ENCODE peak calls at places on chromosomes 13 and 19, in five cellular contexts. M is CD8-positive, alpha-beta memory T cell; O is left lung; B is lower lobe of right lung; L is psoas muscle. D is an unnamed sample.
A peak's percentile ranks its signal among the peaks of the same experiment; 100 is the strongest.

GRCh38 chr13:97600438-97601080 is 166.6 kb downstream of the RAP2A start:
- DNase-seq in L (no peak), B (no peak), M (no peak), O (no peak), D (no peak)

GRCh38 chr19:1304197-1304924 is 18.7 kb downstream of the EFNA2 start:
- DNase-seq in M (no peak), L (no peak), O (no peak), B (no peak), D (no peak)

GRCh38 chr13:50198508-50198907 is 183.3 kb downstream of the KCNRG start:
- DNase-seq in L (no peak), M (no peak), O (no peak), B (no peak), D (no peak)

GRCh38 chr13:114024603-114025431 is 50.9 kb upstream of the C13orf46 start:
- DNase-seq in M (no peak), O (peak; percentile 67), B (no peak), L (no peak), D (no peak)

GRCh38 chr13:82688400-82688999 is 1193.8 kb downstream of the SLITRK1 start:
- DNase-seq in O (no peak), L (no peak), B (no peak), M (no peak), D (no peak)

GRCh38 chr19:5072115-5072514 is 103.2 kb downstream of the KDM4B start:
- DNase-seq in B (no peak), M (no peak), L (peak; percentile 76), O (no peak), D (no peak)

GRCh38 chr13:51292000-51292550 is 47.4 kb upstream of the SERPINE3 start:
- DNase-seq in M (no peak), B (no peak), O (no peak), L (no peak), D (no peak)

GRCh38 chr13:19634129-19634740 is 776 bp downstream of the MPHOSPH8 start:
- DNase-seq in O (no peak), L (no peak), B (no peak), M (no peak), D (no peak)

GRCh38 chr19:51743405-51743804 is 8.3 kb downstream of the FPR1 start:
- DNase-seq in B (no peak), O (no peak), M (no peak), L (no peak), D (no peak)

GRCh38 chr19:50252111-50252886 is 48.9 kb downstream of the MYH14 start:
- DNase-seq in L (no peak), M (no peak), O (no peak), B (no peak), D (no peak)

GRCh38 chr19:55304279-55304978 is 20.6 kb downstream of the BRSK1 start:
- DNase-seq in O (no peak), B (no peak), M (no peak), L (peak; percentile 76), D (no peak)

GRCh38 chr19:50947123-50947522 is 5.7 kb downstream of the KLK5 start:
- DNase-seq in B (no peak), O (no peak), M (no peak), L (no peak), D (no peak)

GRCh38 chr13:27920677-27921420 is 1.0 kb downstream of the PDX1 start:
- DNase-seq in L (no peak), M (no peak), O (no peak), B (no peak), D (no peak)

GRCh38 chr19:56347163-56347778 is 32.6 kb upstream of the ZSCAN5A start:
- DNase-seq in O (no peak), M (no peak), L (no peak), B (no peak), D (no peak)

GRCh38 chr13:109998808-109999528 is 212.6 kb upstream of the IRS2 start:
- DNase-seq in M (no peak), O (no peak), B (no peak), L (no peak), D (no peak)

GRCh38 chr19:10690351-10690781 is 10.9 kb upstream of the QTRT1 start:
- DNase-seq in L (no peak), M (no peak), B (no peak), O (no peak), D (no peak)

GRCh38 chr13:110368408-110368807 is 61.3 kb downstream of the COL4A2 start:
- DNase-seq in O (no peak), M (no peak), L (no peak), B (no peak), D (no peak)

GRCh38 chr13:52767949-52768516 is 28.4 kb upstream of the CNMD start:
- DNase-seq in M (no peak), B (no peak), L (no peak), O (no peak), D (no peak)

GRCh38 chr13:107124129-107124718 is 556.3 kb upstream of the ARGLU1 start:
- DNase-seq in O (no peak), M (no peak), L (no peak), B (no peak), D (no peak)

GRCh38 chr19:40423938-40424337 is 1.9 kb downstream of the SERTAD1 start:
- DNase-seq in L (no peak), M (no peak), B (no peak), O (no peak), D (no peak)

GRCh38 chr19:48332351-48332661 is 7.0 kb downstream of the EMP3 start:
- DNase-seq in O (no peak), M (no peak), L (no peak), B (no peak), D (no peak)
- H3K4me3 ChIP-seq in O (peak overlapping the region; percentile 45), M (peak overlapping the region; percentile 68), L (peak overlapping the region; percentile 64), B (peak overlapping the region; percentile 63), D (no peak overlapping the region)

GRCh38 chr13:111483621-111483987 is 163.2 kb downstream of the TEX29 start:
- DNase-seq in M (no peak), O (peak; percentile 9), B (no peak), L (no peak), D (no peak)

GRCh38 chr13:111482806-111483620 is 162.6 kb downstream of the TEX29 start:
- DNase-seq in L (no peak), M (no peak), O (peak; percentile 49), B (no peak), D (peak; percentile 45)

GRCh38 chr13:111480976-111481375 is 160.5 kb downstream of the TEX29 start:
- DNase-seq in L (no peak), O (peak; percentile 67), M (no peak), B (no peak), D (peak; percentile 19)

GRCh38 chr13:111480503-111480902 is 160.1 kb downstream of the TEX29 start:
- DNase-seq in B (no peak), O (peak; percentile 59), M (no peak), L (no peak), D (peak; percentile 30)

GRCh38 chr13:111482126-111482525 is 161.7 kb downstream of the TEX29 start:
- DNase-seq in B (no peak), L (no peak), O (peak; percentile 45), M (no peak), D (peak; percentile 29)
- H3K4me3 ChIP-seq in B (no peak overlapping the region), L (no peak overlapping the region), O (no peak overlapping the region), M (no peak overlapping the region), D (no peak overlapping the region)

GRCh38 chr13:46176756-46177155 is 5.2 kb downstream of the LCP1 start:
- DNase-seq in L (no peak), B (no peak), O (no peak), M (no peak), D (no peak)
- H3K4me3 ChIP-seq in L (no peak overlapping the region), B (peak overlapping the region; percentile 49), O (peak overlapping the region; percentile 52), M (peak overlapping the region; percentile 27), D (no peak overlapping the region)

GRCh38 chr19:13734751-13735150 is 29.6 kb upstream of the MRI1 start:
- DNase-seq in L (no peak), M (no peak), B (no peak), O (no peak), D (no peak)
- H3K4me3 ChIP-seq in L (no peak overlapping the region), M (no peak overlapping the region), B (no peak overlapping the region), O (no peak overlapping the region), D (no peak overlapping the region)

DNA sequence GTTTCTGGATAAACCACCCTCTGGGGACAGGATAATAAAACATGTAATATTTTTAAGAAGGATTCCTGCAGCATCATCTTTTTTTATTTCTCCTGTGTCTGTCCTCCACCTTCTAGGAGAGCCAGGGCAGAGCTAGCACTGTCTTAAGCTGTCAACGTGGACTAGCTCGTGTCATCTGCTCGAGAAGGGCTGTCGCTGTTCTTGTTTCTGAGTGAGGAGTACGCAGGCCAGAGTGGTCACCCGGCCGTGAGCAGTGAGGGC is 13.9 kb downstream of the CAPN12 start:
- DNase-seq in M (no peak), B (no peak), L (no peak), O (no peak), D (no peak)
- H3K4me3 ChIP-seq in M (no peak overlapping the region), B (no peak overlapping the region), L (no peak overlapping the region), O (no peak overlapping the region), D (no peak overlapping the region)

DNA sequence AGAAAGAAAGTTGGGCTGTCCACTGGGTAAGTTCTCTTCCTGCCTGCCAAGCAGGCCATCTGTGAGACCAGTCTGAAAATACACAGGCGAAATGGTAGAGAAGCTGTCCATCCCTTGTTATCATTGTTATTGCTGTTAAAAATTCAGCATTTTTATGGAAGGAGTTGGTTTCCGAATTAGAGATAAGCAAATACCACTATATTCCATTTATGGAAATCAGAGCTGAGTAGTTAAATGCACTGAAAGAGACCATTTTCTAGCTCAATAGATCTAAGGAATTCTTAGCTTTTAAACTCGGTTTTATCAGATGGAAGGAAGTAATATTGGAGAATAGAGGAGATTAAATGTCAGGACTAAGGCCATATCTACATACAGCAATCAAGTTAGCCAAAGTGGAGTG is 40.7 kb downstream of the MZT1 start:
- DNase-seq in O (no peak), M (no peak), B (no peak), L (no peak), D (no peak)
- H3K4me3 ChIP-seq in O (no peak overlapping the region), M (no peak overlapping the region), B (no peak overlapping the region), L (no peak overlapping the region), D (no peak overlapping the region)

GRCh38 chr19:46492841-46493235 is 2.8 kb downstream of the PNMA8B start:
- DNase-seq in L (no peak), B (no peak), M (no peak), O (no peak), D (no peak)
- H3K4me3 ChIP-seq in L (peak overlapping the region; percentile 62), B (peak overlapping the region; percentile 52), M (peak overlapping the region; percentile 34), O (peak overlapping the region; percentile 28), D (no peak overlapping the region)

D was measured in RWPE2.